ENCODE peak calls at places on chromosome 6, in five cellular contexts. T is body of pancreas, W is transverse colon, I is adrenal gland, Q is gastrocnemius medialis. N is an unnamed sample.

GRCh38 chr6:1603708-1604346 is 5.9 kb upstream of the FOXC1 start:
- DNase-seq in Q (no peak), T (no peak), I (no peak), W (no peak), N (no peak)

GRCh38 chr6:104928141-104928540 is 28.8 kb upstream of the LIN28B start:
- DNase-seq in I (no peak), W (no peak), T (no peak), Q (no peak), N (no peak)

GRCh38 chr6:21342496-21342895 is 251.1 kb upstream of the SOX4 start:
- DNase-seq in W (no peak), T (no peak), I (no peak), Q (no peak), N (no peak)

GRCh38 chr6:116925088-116925794 is 48.2 kb downstream of the RFX6 start:
- DNase-seq in W (no peak), T (no peak), Q (no peak), I (no peak), N (no peak)

GRCh38 chr6:53503060-53503459 is 41.8 kb downstream of the GCLC start:
- DNase-seq in T (no peak), I (no peak), Q (no peak), W (no peak), N (no peak)

GRCh38 chr6:10591411-10592160 is 70.4 kb downstream of the GCNT2 start:
- DNase-seq in I (no peak), T (no peak), W (no peak), Q (no peak), N (no peak)

GRCh38 chr6:19905584-19905983 is 68.4 kb downstream of the ID4 start:
- DNase-seq in I (no peak), T (no peak), W (no peak), Q (no peak), N (no peak)

GRCh38 chr6:90222724-90223198 is 73.9 kb downstream of the BACH2 start:
- DNase-seq in W (no peak), Q (peak), T (no peak), I (no peak), N (no peak)

GRCh38 chr6:46491789-46492547 is 719 bp upstream of the RCAN2 start:
- DNase-seq in W (peak), Q (peak), T (peak), I (peak), N (no peak)

GRCh38 chr6:33620584-33621395 is at the start of gene ITPR3:
- DNase-seq in Q (no peak), I (peak), W (peak), T (peak), N (peak)

GRCh38 chr6:16519265-16520242 is 241.7 kb downstream of the ATXN1 start:
- DNase-seq in I (no peak), T (peak), W (peak), Q (no peak), N (no peak)

GRCh38 chr6:25727028-25727427 is 27.5 kb upstream of the SLC17A4 start:
- DNase-seq in T (no peak), Q (no peak), I (no peak), W (no peak), N (no peak)

GRCh38 chr6:144582939-144583613 is 297.9 kb downstream of the UTRN start:
- DNase-seq in T (peak), Q (peak), I (peak), W (peak), N (no peak)

GRCh38 chr6:35496036-35496850 is 636 bp downstream of the TEAD3 start:
- DNase-seq in I (peak), W (peak), Q (no peak), T (peak), N (peak)
- TF ChIP-seq POLR2A in I (no peak), W (peak), Q (peak), T (no peak), N (no peak)

DNA sequence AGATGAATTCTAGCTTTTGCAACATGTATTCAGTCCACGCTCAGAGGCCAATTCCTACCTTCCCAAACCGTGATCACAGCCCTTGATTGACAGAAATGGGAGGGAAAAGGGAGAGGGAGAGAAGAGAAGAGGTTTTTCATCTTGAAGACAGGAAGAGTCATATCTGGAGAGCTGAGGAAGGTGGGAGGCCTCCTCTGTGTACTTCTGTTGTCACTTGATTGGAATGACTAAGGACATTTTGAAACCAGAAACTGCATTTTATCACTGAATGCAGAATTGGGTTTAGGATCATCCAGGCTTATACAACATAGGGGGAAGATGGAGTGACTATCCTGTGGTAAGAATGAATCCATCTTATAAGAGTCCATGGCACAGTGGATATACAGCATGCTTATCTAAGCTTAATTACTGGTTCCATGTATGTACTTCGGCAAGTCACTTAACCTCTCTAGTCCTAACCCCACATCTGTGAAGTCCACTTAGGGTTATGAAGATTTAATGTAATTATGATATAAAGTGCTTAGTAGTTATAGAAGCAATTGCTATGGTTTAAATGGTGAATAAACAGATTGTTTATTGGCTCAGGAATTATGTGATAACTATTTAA is 144.0 kb downstream of the BCKDHB start:
- DNase-seq in Q (no peak), W (no peak), T (no peak), I (no peak), N (no peak)
- TF ChIP-seq POLR2A in Q (no peak), W (no peak), T (no peak), I (no peak), N (no peak)

GRCh38 chr6:125780540-125781306 is 10.0 kb upstream of the NCOA7 start:
- DNase-seq in W (peak), Q (peak), I (peak), T (peak), N (no peak)
- TF ChIP-seq POLR2A in W (peak), Q (peak), I (no peak), T (peak), N (peak)

GRCh38 chr6:27143474-27144026 is 104.0 kb upstream of the PRSS16 start:
- DNase-seq in I (no peak), T (no peak), Q (no peak), W (no peak), N (no peak)

GRCh38 chr6:27146706-27147507 is 100.6 kb upstream of the PRSS16 start:
- DNase-seq in Q (peak), T (peak), I (peak), W (peak), N (peak)

GRCh38 chr6:27148404-27148795 is 99.1 kb upstream of the PRSS16 start:
- DNase-seq in W (no peak), Q (no peak), T (no peak), I (no peak), N (no peak)

GRCh38 chr6:27144740-27145079 is 102.8 kb upstream of the PRSS16 start:
- DNase-seq in I (no peak), Q (no peak), W (no peak), T (no peak), N (no peak)

DNA sequence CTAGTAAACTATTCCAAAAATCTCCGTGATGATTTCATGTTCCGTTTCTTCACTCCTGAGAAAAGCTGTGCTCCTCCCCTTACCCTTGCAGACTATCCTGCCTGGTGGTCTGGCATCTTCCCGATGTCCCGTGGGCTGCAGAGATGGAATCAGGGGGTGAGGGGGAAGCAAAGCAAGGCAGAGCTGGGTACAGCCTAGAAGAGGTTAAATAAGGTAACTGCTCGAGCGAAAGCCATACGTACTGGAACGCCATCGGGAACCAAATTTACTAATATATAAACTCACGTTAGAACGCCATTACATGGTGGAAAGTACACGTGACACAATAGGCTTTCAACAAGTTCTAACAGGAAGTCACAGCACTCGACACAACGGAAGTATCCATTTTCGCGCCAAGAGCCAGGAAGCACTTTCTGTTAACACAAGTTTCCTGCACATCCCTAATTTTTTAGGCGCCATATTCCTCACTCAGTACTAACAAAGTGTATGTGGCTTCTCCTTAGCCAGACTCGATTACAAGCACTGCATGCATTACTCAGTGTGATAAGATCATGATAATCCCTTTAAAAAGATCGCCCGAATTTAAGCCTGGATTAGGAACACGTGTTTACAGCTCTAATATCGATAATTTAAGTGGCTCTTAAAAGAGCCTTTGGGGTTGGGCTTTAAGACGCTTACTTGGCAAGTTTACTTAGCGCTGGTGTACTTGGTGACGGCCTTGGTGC is 101.6 kb upstream of the PRSS16 start:
- DNase-seq in Q (peak), T (peak), W (peak), I (peak), N (no peak)
- TF ChIP-seq POLR2A in Q (no peak), T (no peak), W (peak), I (peak), N (peak)

GRCh38 chr6:32109114-32109764 is at the start of gene TNXB:
- DNase-seq in Q (peak), T (no peak), W (peak), I (no peak), N (no peak)

GRCh38 chr6:32108727-32109113 is 418 bp downstream of the TNXB start:
- DNase-seq in W (no peak), I (no peak), T (no peak), Q (no peak), N (no peak)

GRCh38 chr6:32109765-32110160 is 625 bp upstream of the TNXB start:
- DNase-seq in T (no peak), W (no peak), I (no peak), Q (no peak), N (no peak)

GRCh38 chr6:32107447-32107846 is 1.7 kb downstream of the TNXB start:
- DNase-seq in Q (no peak), W (no peak), I (no peak), T (no peak), N (no peak)

GRCh38 chr6:32108094-32108627 is 977 bp downstream of the TNXB start:
- DNase-seq in Q (peak), T (peak), I (peak), W (peak), N (no peak)
- TF ChIP-seq POLR2A in Q (no peak), T (no peak), I (no peak), W (no peak), N (no peak)

GRCh38 chr6:109440325-109441068 is at the start of the genes PPIL6 and SMPD2:
- DNase-seq in W (peak), I (peak), T (peak), Q (peak), N (peak)
- TF ChIP-seq POLR2A in W (peak), I (no peak), T (peak), Q (peak), N (peak)

GRCh38 chr6:131946992-131947955 is 3.9 kb downstream of the CCN2 start:
- DNase-seq in T (no peak), I (no peak), Q (no peak), W (no peak), N (no peak)

GRCh38 chr6:131949909-131950766 is 1.0 kb downstream of the CCN2 start:
- DNase-seq in T (peak), I (peak), Q (peak), W (peak), N (no peak)

GRCh38 chr6:131948221-131948661 is 2.9 kb downstream of the CCN2 start:
- DNase-seq in W (no peak), I (no peak), Q (no peak), T (no peak), N (no peak)

GRCh38 chr6:131949615-131949908 is 1.6 kb downstream of the CCN2 start:
- DNase-seq in Q (no peak), W (no peak), I (no peak), T (no peak), N (no peak)

DNA sequence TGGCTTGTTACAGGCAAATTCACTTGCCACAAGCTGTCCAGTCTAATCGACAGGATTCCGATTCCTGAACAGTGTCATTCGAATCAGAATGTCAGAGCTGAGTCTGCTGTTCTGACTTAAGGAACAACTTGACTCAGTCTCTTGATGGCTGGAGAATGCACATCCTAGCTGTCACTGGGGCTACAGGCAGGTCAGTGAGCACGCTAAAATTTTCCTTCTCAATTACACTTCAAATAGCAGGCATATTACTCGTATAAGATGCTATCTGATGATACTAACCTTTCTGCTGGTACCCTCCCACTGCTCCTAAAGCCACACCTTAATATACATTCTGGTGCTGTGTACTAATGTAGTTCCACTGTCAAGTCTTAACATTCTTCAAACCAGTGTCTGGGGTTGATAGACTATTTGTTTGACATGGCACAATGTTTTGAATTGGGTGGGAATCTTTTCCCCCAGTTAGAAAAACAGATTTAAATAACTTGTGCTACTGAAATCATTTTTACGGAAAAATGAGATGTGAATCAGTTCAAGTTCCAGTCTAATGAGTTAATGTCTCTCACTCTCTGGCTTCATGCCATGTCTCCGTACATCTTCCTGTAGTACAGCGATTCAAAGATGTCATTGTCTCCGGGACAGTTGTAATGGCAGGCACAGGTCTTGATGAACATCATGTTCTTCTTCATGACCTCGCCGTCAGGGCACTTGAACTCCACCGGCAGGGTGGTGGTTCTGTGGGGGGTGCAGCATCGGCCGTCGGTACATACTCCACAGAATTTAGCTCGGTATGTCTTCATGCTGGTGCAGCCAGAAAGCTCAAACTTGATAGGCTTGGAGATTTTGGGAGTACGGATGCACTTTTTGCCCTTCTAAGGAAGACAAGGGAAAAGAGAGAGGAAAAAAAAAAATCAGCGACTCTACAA is 2.2 kb downstream of the CCN2 start:
- DNase-seq in I (peak), W (no peak), T (peak), Q (peak), N (no peak)
- TF ChIP-seq POLR2A in I (peak), W (no peak), T (no peak), Q (no peak), N (peak)

GRCh38 chr6:57221191-57221935 is 744 bp downstream of the RAB23 start:
- DNase-seq in I (peak), W (peak), Q (peak), T (peak), N (peak)
- TF ChIP-seq POLR2A in I (no peak), W (no peak), Q (no peak), T (no peak), N (peak)